ENCODE peak calls at places on chromosomes 5 and 9, in eight cellular contexts. C is iris pigment epithelial cell; M is adipocyte; U is esophagus squamous epithelium; D is neural crest cell; Z is activated CD4-positive, alpha-beta T cell treated with anti-CD3 and anti-CD28 coated beads, Interleukin-2, amount 50 U/mL, for 1 hour; V is stimulated activated CD4-positive, alpha-beta T cell treated with anti-CD3 and anti-CD28 coated beads, Interleukin-2, amount 100 ng/mL, for 48 hours; Q is mesothelial cell of epicardium. X is an unnamed sample.

GRCh38 chr9:124906966-124907365 is 33.9 kb downstream of the GOLGA1 start:
- DNase-seq in C (no peak), M (no peak), U (no peak), D (no peak), Z (no peak), V (no peak), Q (no peak), X (no peak)

GRCh38 chr5:121797677-121798518 is 53.8 kb upstream of the FTMT start:
- DNase-seq in C (no peak), M (no peak), U (no peak), D (no peak), Z (no peak), V (no peak), Q (no peak), X (no peak)

GRCh38 chr9:109062543-109062942 is 49.2 kb upstream of the CTNNAL1 start:
- DNase-seq in C (no peak), M (no peak), U (no peak), D (no peak), Z (no peak), V (no peak), Q (no peak), X (no peak)

GRCh38 chr5:24110019-24110615 is 534.7 kb downstream of the CDH10 start:
- DNase-seq in C (peak), M (peak), U (no peak), D (no peak), Z (no peak), V (no peak), Q (no peak), X (peak)

GRCh38 chr5:37565067-37565670 is 186.1 kb downstream of the WDR70 start:
- DNase-seq in C (peak), M (peak), U (no peak), D (no peak), Z (no peak), V (no peak), Q (no peak), X (peak)

GRCh38 chr5:133873454-133873853 is 95.0 kb downstream of the C5orf15 start:
- DNase-seq in C (peak), M (no peak), U (no peak), D (no peak), Z (no peak), V (no peak), Q (no peak), X (no peak)

GRCh38 chr5:32866138-32866537 is 155.0 kb downstream of the NPR3 start:
- DNase-seq in C (peak), M (peak), U (no peak), D (no peak), Z (no peak), V (no peak), Q (no peak), X (no peak)

GRCh38 chr9:89790542-89791109 is 185.8 kb downstream of the GADD45G start:
- DNase-seq in C (no peak), M (no peak), U (no peak), D (no peak), Z (no peak), V (no peak), Q (no peak), X (no peak)

GRCh38 chr5:62315376-62316049 is 9.5 kb downstream of the KIF2A start:
- DNase-seq in C (peak), M (peak), U (no peak), D (no peak), Z (no peak), V (no peak), Q (no peak), X (peak)

GRCh38 chr5:176818391-176819098 is 8.2 kb downstream of the UNC5A start:
- DNase-seq in C (no peak), M (no peak), U (no peak), D (no peak), Z (no peak), V (no peak), Q (no peak), X (no peak)

GRCh38 chr9:97983524-97984187 is 515 bp downstream of the ANP32B start:
- DNase-seq in C (peak), M (peak), U (no peak), D (no peak), Z (peak), V (peak), Q (peak), X (peak)

GRCh38 chr5:4580772-4581171 is 559.4 kb upstream of the ADAMTS16 start:
- DNase-seq in C (no peak), M (no peak), U (no peak), D (no peak), Z (no peak), V (no peak), Q (no peak), X (no peak)

GRCh38 chr5:51398875-51399635 is 15.8 kb downstream of the ISL1 start:
- DNase-seq in C (no peak), M (no peak), U (no peak), D (no peak), Z (no peak), V (no peak), Q (no peak), X (no peak)

GRCh38 chr5:113214026-113214425 is 220.8 kb downstream of the TSSK1B start:
- DNase-seq in C (no peak), M (no peak), U (no peak), D (no peak), Z (no peak), V (no peak), Q (no peak), X (no peak)

GRCh38 chr9:18798518-18799290 is 234.3 kb downstream of the SAXO1 start:
- DNase-seq in C (no peak), M (no peak), U (no peak), D (no peak), Z (no peak), V (no peak), Q (no peak), X (no peak)

GRCh38 chr5:118937393-118938061 is 50.8 kb downstream of the DTWD2 start:
- DNase-seq in C (no peak), M (no peak), U (no peak), D (no peak), Z (no peak), V (no peak), Q (no peak), X (no peak)

GRCh38 chr9:136659861-136660784 is 2.6 kb upstream of the EGFL7 start:
- DNase-seq in C (no peak), M (no peak), U (no peak), D (no peak), Z (no peak), V (no peak), Q (no peak), X (no peak)

GRCh38 chr5:175123542-175123941 is 320.4 kb downstream of the DRD1 start:
- DNase-seq in C (no peak), M (no peak), U (no peak), D (no peak), Z (no peak), V (no peak), Q (no peak), X (no peak)

GRCh38 chr9:137952976-137953666 is 75.5 kb downstream of the CACNA1B start:
- DNase-seq in C (no peak), M (no peak), U (no peak), D (no peak), Z (no peak), V (no peak), Q (no peak), X (no peak)

GRCh38 chr9:133148351-133149129 is 15.2 kb downstream of the GBGT1 start:
- DNase-seq in C (peak), M (peak), U (no peak), D (peak), Z (peak), V (peak), Q (peak), X (peak)

GRCh38 chr5:3517331-3517730 is 78.3 kb upstream of the IRX1 start:
- DNase-seq in C (no peak), M (no peak), U (no peak), D (peak), Z (no peak), V (no peak), Q (no peak), X (no peak)

GRCh38 chr5:57412010-57412409 is 70.6 kb downstream of the ACTBL2 start:
- DNase-seq in C (peak), M (peak), U (no peak), D (no peak), Z (no peak), V (no peak), Q (no peak), X (peak)

GRCh38 chr5:14900661-14901461 is 29.3 kb upstream of the ANKH start:
- DNase-seq in C (peak), M (peak), U (no peak), D (no peak), Z (no peak), V (no peak), Q (no peak), X (peak)

GRCh38 chr5:139178948-139179347 is 19.2 kb downstream of the SIL1 start:
- DNase-seq in C (peak), M (peak), U (no peak), D (no peak), Z (no peak), V (no peak), Q (peak), X (no peak)

X was measured in GM23248.